ENCODE peak calls at places on chromosomes 16 and 17, in four cellular contexts. T is astrocyte of the spinal cord, L is BE2C, R is BJ. O is an unnamed sample.
A peak's percentile ranks its signal among the peaks of the same experiment; 100 is the strongest.

GRCh38 chr16:58931436-58931835 is 197.3 kb upstream of the GOT2 start:
- DNase-seq in T (no peak), L (no peak), R (no peak), O (no peak)

GRCh38 chr16:67764153-67764552 is 42.2 kb downstream of the RANBP10 start:
- DNase-seq in T (no peak), L (no peak), R (no peak), O (no peak)

GRCh38 chr16:27690604-27691003 is 140.7 kb downstream of the KATNIP start:
- DNase-seq in T (peak; percentile 29), L (no peak), R (no peak), O (peak; percentile 50)

GRCh38 chr16:24992696-24993095 is 22.5 kb downstream of the ARHGAP17 start:
- DNase-seq in T (no peak), L (no peak), R (no peak), O (no peak)

GRCh38 chr16:1906846-1907165 is 11.4 kb downstream of the HS3ST6 start:
- DNase-seq in T (no peak), L (no peak), R (no peak), O (no peak)

GRCh38 chr17:56121661-56122060 is 31.6 kb upstream of the ANKFN1 start:
- DNase-seq in T (no peak), L (no peak), R (no peak), O (peak; percentile 23)

GRCh38 chr17:57924677-57925076 is 30.5 kb downstream of the CUEDC1 start:
- DNase-seq in T (no peak), L (no peak), R (no peak), O (no peak)

GRCh38 chr17:78643326-78643725 is 66.1 kb upstream of the DNAH17 start:
- DNase-seq in T (no peak), L (no peak), R (no peak), O (no peak)

GRCh38 chr16:592518-593306 is 2.8 kb downstream of the RAB40C start:
- DNase-seq in T (no peak), L (no peak), R (no peak), O (peak; percentile 96)

GRCh38 chr17:37225458-37225857 is 150.3 kb upstream of the C17orf78 start:
- DNase-seq in T (no peak), L (no peak), R (no peak), O (no peak)

GRCh38 chr17:82231562-82232321 is 2.9 kb downstream of the SLC16A3 start:
- DNase-seq in T (no peak), L (peak; percentile 30), R (no peak), O (peak; percentile 92)

GRCh38 chr17:53924530-53925455 is 102.1 kb downstream of the KIF2B start:
- DNase-seq in T (no peak), L (no peak), R (no peak), O (no peak)

GRCh38 chr17:40490982-40491381 is 10.4 kb downstream of the TNS4 start:
- DNase-seq in T (no peak), L (no peak), R (no peak), O (no peak)

O was measured in NB4.